ENCODE peak calls at places on chromosomes 1 and 21, in five cellular contexts. O is neural crest cell, L is upper lobe of right lung, M is activated B cell treated with CpG ODN at 0.5 μM for 24 hours, K is uterus. Z is an unnamed sample.

GRCh38 chr1:155135416-155136197 is at the start of gene SLC50A1:
- DNase-seq in O (peak), L (peak), M (peak), K (peak), Z (peak)

GRCh38 chr1:23957096-23957495 is 2.5 kb upstream of the PNRC2 start:
- DNase-seq in O (no peak), L (no peak), M (no peak), K (no peak), Z (no peak)

GRCh38 chr1:92228401-92228800 is 10.7 kb downstream of the C1orf146 start:
- DNase-seq in O (no peak), L (no peak), M (no peak), K (no peak), Z (no peak)

GRCh38 chr21:36691539-36692124 is 7.3 kb upstream of the SIM2 start:
- DNase-seq in O (no peak), L (no peak), M (no peak), K (no peak), Z (no peak)

GRCh38 chr1:235739124-235739523 is 89.5 kb upstream of the GNG4 start:
- DNase-seq in O (no peak), L (no peak), M (no peak), K (no peak), Z (no peak)

GRCh38 chr1:5458248-5458647 is 534.0 kb downstream of the NPHP4 start:
- DNase-seq in O (no peak), L (no peak), M (no peak), K (no peak), Z (no peak)

GRCh38 chr1:50959303-50959912 is 659 bp downstream of the FAF1 start:
- DNase-seq in O (peak), L (no peak), M (no peak), K (no peak), Z (no peak)

GRCh38 chr1:223211323-223211985 is 68.4 kb upstream of the TLR5 start:
- DNase-seq in O (no peak), L (no peak), M (no peak), K (no peak), Z (no peak)

GRCh38 chr1:235015291-235015990 is 113.2 kb downstream of the TOMM20 start:
- DNase-seq in O (no peak), L (no peak), M (peak), K (peak), Z (no peak)

GRCh38 chr1:246681822-246682221 is 42.4 kb upstream of the SCCPDH start:
- DNase-seq in O (no peak), L (no peak), M (no peak), K (no peak), Z (no peak)

GRCh38 chr1:217681806-217682205 is 50.7 kb downstream of the SPATA17 start:
- DNase-seq in O (no peak), L (no peak), M (no peak), K (no peak), Z (no peak)

GRCh38 chr1:213443415-213443814 is 392.4 kb downstream of the RPS6KC1 start:
- DNase-seq in O (no peak), L (no peak), M (no peak), K (no peak), Z (no peak)

GRCh38 chr1:154410185-154410827 is 5.2 kb downstream of the IL6R start:
- DNase-seq in O (no peak), L (peak), M (no peak), K (no peak), Z (no peak)

GRCh38 chr1:246608616-246609376 is 42.5 kb downstream of the CNST start:
- DNase-seq in O (no peak), L (peak), M (no peak), K (peak), Z (no peak)

GRCh38 chr1:103362348-103363007 is 163.0 kb upstream of the RNPC3 start:
- DNase-seq in O (no peak), L (no peak), M (no peak), K (no peak), Z (no peak)

GRCh38 chr1:177857285-177857684 is 112.6 kb downstream of the SEC16B start:
- DNase-seq in O (no peak), L (no peak), M (no peak), K (no peak), Z (no peak)

GRCh38 chr1:184199036-184199796 is 147.7 kb downstream of the TSEN15 start:
- DNase-seq in O (no peak), L (no peak), M (no peak), K (no peak), Z (no peak)

GRCh38 chr1:205261946-205262668 is 34.4 kb downstream of the TMCC2 start:
- DNase-seq in O (no peak), L (no peak), M (no peak), K (no peak), Z (no peak)

GRCh38 chr1:248821101-248821500 is 4.6 kb downstream of the SH3BP5L start:
- DNase-seq in O (no peak), L (no peak), M (no peak), K (no peak), Z (no peak)

GRCh38 chr1:39416609-39417008 is 74.8 kb upstream of the BMP8A start:
- DNase-seq in O (no peak), L (no peak), M (no peak), K (no peak), Z (no peak)

GRCh38 chr1:227357229-227358078 is 39.2 kb upstream of the CDC42BPA start:
- DNase-seq in O (no peak), L (no peak), M (no peak), K (peak), Z (no peak)

GRCh38 chr1:109615879-109616278 is 3.5 kb downstream of the GNAT2 start:
- DNase-seq in O (no peak), L (no peak), M (no peak), K (no peak), Z (no peak)

GRCh38 chr1:112267929-112268328 is 128.1 kb upstream of the CTTNBP2NL start:
- DNase-seq in O (no peak), L (peak), M (no peak), K (peak), Z (no peak)

GRCh38 chr1:155226910-155227260 is 18.4 kb downstream of the MTX1 start:
- DNase-seq in O (peak), L (peak), M (no peak), K (peak), Z (no peak)

GRCh38 chr1:18970762-18971161 is 14.3 kb upstream of the IFFO2 start:
- DNase-seq in O (no peak), L (no peak), M (no peak), K (no peak), Z (no peak)

GRCh38 chr1:39625462-39626273 is 13.8 kb downstream of the HEYL start:
- DNase-seq in O (no peak), L (peak), M (no peak), K (peak), Z (no peak)

GRCh38 chr1:29237906-29238600 is 1.7 kb downstream of the PTPRU start:
- DNase-seq in O (peak), L (peak), M (peak), K (peak), Z (peak)

GRCh38 chr1:153985341-153985912 is 712 bp downstream of the RAB13 start:
- DNase-seq in O (no peak), L (no peak), M (peak), K (peak), Z (no peak)

GRCh38 chr1:77850082-77850481 is 38.3 kb upstream of the NEXN start:
- DNase-seq in O (no peak), L (no peak), M (no peak), K (no peak), Z (no peak)

GRCh38 chr1:175034775-175035174 is 11.6 kb upstream of the MRPS14 start:
- DNase-seq in O (no peak), L (no peak), M (no peak), K (no peak), Z (no peak)

GRCh38 chr1:167856711-167857418 is 57.1 kb downstream of the ADCY10 start:
- DNase-seq in O (no peak), L (no peak), M (no peak), K (no peak), Z (no peak)

GRCh38 chr1:167862432-167863076 is 51.4 kb downstream of the ADCY10 start:
- DNase-seq in O (no peak), L (no peak), M (no peak), K (no peak), Z (no peak)

GRCh38 chr1:167861664-167862381 is 52.1 kb downstream of the ADCY10 start:
- DNase-seq in O (no peak), L (no peak), M (no peak), K (no peak), Z (no peak)

GRCh38 chr1:167863921-167864279 is 50.0 kb downstream of the ADCY10 start:
- DNase-seq in O (no peak), L (no peak), M (no peak), K (no peak), Z (no peak)

DNA sequence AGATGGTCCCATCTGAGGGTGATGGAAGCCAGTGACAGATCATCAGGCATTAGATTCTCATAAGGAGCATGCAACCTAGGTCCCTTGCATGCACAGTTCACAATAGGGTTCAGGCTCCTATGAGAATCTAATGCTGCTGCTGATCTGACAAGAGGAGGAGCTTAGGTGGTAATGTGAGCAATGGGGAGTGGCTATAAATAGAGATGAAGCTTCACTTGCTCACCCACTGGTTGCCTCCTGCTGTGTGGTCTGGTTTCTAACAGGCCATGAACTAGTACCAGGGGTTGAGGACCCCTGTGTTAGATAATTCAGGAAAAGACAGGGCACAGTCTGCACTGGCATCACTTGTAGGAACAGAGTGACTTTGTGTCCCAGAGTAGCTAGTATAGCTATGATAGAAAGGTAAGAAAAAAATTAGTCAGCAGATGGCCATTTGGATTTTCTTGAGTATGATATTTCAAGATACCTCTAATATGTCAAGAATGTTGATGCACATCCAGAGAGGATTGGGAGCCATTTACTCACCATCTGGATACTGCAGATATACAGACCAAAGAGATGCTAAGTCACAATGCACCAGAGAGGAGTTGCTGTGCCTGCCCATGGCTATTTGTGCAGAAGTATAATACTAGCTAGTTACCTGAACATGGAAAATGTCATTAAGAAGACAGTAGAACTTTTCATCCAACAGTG is 53.6 kb downstream of the ADCY10 start:
- DNase-seq in O (no peak), L (no peak), M (no peak), K (no peak), Z (no peak)
- TF ChIP-seq CTCF in O (no peak), L (no peak), M (no peak), K (no peak), Z (no peak)

GRCh38 chr1:86423873-86424272 is at the start of gene CLCA2:
- DNase-seq in O (no peak), L (no peak), M (no peak), K (no peak), Z (no peak)

GRCh38 chr1:86416343-86416742 is 7.6 kb upstream of the CLCA2 start:
- DNase-seq in O (no peak), L (no peak), M (no peak), K (no peak), Z (no peak)

GRCh38 chr1:86423473-86423872 is 498 bp upstream of the CLCA2 start:
- DNase-seq in O (no peak), L (no peak), M (no peak), K (no peak), Z (no peak)

GRCh38 chr1:86421601-86422280 is 2.2 kb upstream of the CLCA2 start:
- DNase-seq in O (no peak), L (no peak), M (no peak), K (no peak), Z (no peak)

GRCh38 chr1:86419277-86419903 is 4.6 kb upstream of the CLCA2 start:
- DNase-seq in O (no peak), L (no peak), M (no peak), K (no peak), Z (no peak)
- TF ChIP-seq CTCF in O (peak), L (peak), M (no peak), K (peak), Z (peak)

GRCh38 chr21:41519806-41520559 is 12.0 kb upstream of the TMPRSS2 start:
- DNase-seq in O (no peak), L (no peak), M (no peak), K (no peak), Z (no peak)

GRCh38 chr21:41526478-41527087 is 18.6 kb upstream of the TMPRSS2 start:
- DNase-seq in O (no peak), L (no peak), M (no peak), K (no peak), Z (no peak)

GRCh38 chr21:41520560-41521442 is 12.8 kb upstream of the TMPRSS2 start:
- DNase-seq in O (no peak), L (no peak), M (no peak), K (no peak), Z (no peak)

GRCh38 chr21:41521489-41522027 is 13.6 kb upstream of the TMPRSS2 start:
- DNase-seq in O (no peak), L (no peak), M (no peak), K (no peak), Z (no peak)

DNA sequence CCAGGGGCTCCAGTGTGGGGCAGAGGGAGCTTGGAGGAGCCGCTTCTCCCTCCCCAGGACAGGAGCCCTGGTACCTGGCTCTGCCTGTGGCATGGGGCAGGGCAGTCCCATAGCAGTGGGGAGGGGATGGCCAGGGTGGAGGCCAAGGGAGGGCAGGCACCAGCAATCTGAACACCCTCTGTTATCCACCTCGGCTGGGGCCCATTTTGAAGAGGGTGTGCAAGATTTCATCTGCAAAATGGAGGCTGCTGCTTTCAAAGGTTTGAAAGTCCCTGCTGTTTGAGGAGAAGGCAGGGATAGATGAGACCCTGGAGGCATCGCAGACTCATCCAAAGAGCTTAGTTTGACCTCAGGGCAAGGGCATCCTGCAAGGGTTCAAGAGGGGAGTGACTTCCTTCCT is 15.2 kb upstream of the TMPRSS2 start:
- DNase-seq in O (no peak), L (no peak), M (no peak), K (no peak), Z (no peak)
- TF ChIP-seq CTCF in O (no peak), L (no peak), M (no peak), K (no peak), Z (no peak)

DNA sequence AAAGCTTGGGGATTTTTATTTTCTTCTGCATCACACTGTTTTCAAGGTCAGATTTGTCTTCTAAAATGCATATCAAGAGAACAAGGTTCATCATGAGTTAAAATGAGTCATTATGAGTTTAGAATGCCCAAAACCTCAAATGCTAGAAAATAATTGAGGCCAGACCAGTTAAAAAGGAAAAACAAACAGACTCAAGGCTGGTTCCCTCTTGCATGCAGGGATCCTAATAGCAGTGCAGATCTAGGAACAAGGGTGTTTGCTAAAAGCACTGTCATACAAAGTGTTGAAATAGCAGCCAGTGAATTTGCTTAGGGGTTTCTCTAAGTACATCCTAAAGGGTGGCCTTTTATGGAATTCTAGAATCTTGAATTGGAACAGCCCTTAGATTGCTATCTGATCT is 15.3 kb downstream of the BEND5 start:
- DNase-seq in O (no peak), L (no peak), M (no peak), K (no peak), Z (no peak)
- TF ChIP-seq CTCF in O (no peak), L (no peak), M (no peak), K (no peak), Z (no peak)

DNA sequence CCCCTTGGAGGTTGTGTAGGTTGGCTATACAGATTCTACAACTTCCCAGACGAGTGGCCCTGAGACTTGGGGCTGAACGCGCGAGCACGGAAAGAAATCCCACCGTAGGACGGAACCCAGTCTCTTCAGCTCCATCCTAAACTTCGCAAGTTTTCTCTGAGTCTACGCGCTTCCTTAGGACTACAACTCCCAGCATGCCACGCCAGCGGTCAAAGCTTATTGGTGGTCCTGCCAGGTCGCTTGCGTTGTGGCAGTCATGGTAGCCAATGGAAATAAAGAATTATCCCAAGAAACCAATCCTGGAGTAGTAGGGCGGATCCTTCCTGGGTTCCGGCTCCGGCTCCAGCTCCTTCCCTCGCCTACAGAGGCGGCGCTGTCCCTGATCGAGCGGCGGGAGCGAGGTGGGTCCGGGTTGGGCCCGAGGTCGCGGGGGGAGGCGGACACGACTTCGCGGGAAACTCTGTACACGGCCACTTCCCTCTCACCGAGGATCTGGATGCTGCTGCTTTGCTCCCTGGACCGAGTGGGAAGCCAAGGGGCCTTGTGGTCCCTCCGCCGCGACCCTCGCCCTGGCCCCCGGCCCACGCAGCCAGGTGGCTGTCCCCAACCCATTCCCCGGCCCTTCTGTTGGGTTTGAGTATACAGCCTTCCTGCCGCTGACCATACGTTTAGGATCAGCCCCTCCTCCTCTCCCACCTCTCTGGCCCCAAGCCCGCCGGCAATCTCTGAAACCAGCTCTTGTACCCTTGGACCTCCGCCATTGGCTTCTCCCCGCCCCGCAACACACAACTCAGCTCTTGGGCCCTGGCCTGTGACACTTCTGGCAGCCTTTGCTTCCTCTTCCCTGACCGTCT is at the start of gene ZNF691:
- DNase-seq in O (peak), L (peak), M (peak), K (peak), Z (peak)
- TF ChIP-seq CTCF in O (peak), L (peak), M (no peak), K (peak), Z (peak)

DNA sequence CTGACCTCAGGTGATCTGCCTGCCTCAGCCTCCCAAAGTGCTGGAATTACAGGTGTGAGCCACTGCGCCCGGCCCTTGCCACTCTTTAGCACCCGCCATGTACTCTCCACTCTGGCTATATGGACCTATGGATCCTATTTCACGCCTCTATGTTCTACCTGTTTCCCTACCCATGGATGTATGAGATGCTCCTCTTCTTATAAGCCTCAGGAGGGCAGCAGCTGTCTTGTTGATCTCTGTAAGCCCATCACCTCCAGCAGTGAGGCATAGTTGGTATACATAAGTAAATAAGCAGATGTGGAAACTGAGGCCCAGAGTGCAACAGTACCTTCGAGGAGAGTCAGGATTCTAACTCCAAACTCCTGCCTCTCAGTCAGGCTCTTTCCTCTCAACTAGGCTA is 24.7 kb upstream of the ARTN start:
- DNase-seq in O (no peak), L (no peak), M (no peak), K (no peak), Z (no peak)
- TF ChIP-seq CTCF in O (no peak), L (no peak), M (no peak), K (no peak), Z (no peak)

GRCh38 chr1:230268371-230269170 is 157.6 kb downstream of the PGBD5 start:
- DNase-seq in O (peak), L (peak), M (no peak), K (no peak), Z (no peak)
- TF ChIP-seq CTCF in O (peak), L (peak), M (no peak), K (peak), Z (peak)

Z was measured in chondrocyte.